ENCODE peak calls at places on chromosomes 1 and 21, in seven cellular contexts. One of them, this sample, is unnamed.

GRCh38 chr1:42966688-42967609 is 8.3 kb upstream of the SLC2A1 start:
- DNase-seq in K562: peak
- DNase-seq in SK-N-SH: no peak
- DNase-seq in HCT116: peak
- DNase-seq in HepG2: peak
- DNase-seq in GM12878: no peak
- DNase-seq in H1: peak
- DNase-seq in this sample: no peak

GRCh38 chr1:217343907-217344306 is 287.0 kb downstream of the GPATCH2 start:
- DNase-seq in H1: peak
- DNase-seq in HCT116: no peak
- DNase-seq in K562: no peak
- DNase-seq in GM12878: no peak
- DNase-seq in SK-N-SH: no peak
- DNase-seq in HepG2: no peak
- DNase-seq in this sample: no peak

GRCh38 chr1:113765306-113765705 is 6.0 kb upstream of the PHTF1 start:
- DNase-seq in SK-N-SH: no peak
- DNase-seq in H1: no peak
- DNase-seq in HCT116: no peak
- DNase-seq in K562: no peak
- DNase-seq in HepG2: no peak
- DNase-seq in GM12878: no peak
- DNase-seq in this sample: no peak

GRCh38 chr1:117754061-117754969 is 148.5 kb downstream of the TENT5C start:
- DNase-seq in HepG2: peak
- DNase-seq in HCT116: peak
- DNase-seq in SK-N-SH: peak
- DNase-seq in GM12878: no peak
- DNase-seq in H1: peak
- DNase-seq in K562: peak
- DNase-seq in this sample: peak

GRCh38 chr1:183226963-183227362 is 40.9 kb downstream of the LAMC2 start:
- DNase-seq in SK-N-SH: no peak
- DNase-seq in HCT116: no peak
- DNase-seq in H1: no peak
- DNase-seq in K562: no peak
- DNase-seq in HepG2: no peak
- DNase-seq in GM12878: no peak
- DNase-seq in this sample: no peak

GRCh38 chr1:17922833-17923232 is 167.7 kb downstream of the ACTL8 start:
- DNase-seq in HepG2: peak
- DNase-seq in SK-N-SH: peak
- DNase-seq in H1: peak
- DNase-seq in K562: peak
- DNase-seq in GM12878: no peak
- DNase-seq in HCT116: peak
- DNase-seq in this sample: peak

GRCh38 chr1:156295391-156295947 is at the start of gene GLMP:
- DNase-seq in H1: peak
- DNase-seq in HepG2: peak
- DNase-seq in GM12878: no peak
- DNase-seq in K562: peak
- DNase-seq in HCT116: peak
- DNase-seq in SK-N-SH: peak
- DNase-seq in this sample: peak

GRCh38 chr1:21537932-21538630 is 28.9 kb downstream of the ALPL start:
- DNase-seq in GM12878: no peak
- DNase-seq in SK-N-SH: no peak
- DNase-seq in HepG2: peak
- DNase-seq in H1: no peak
- DNase-seq in HCT116: no peak
- DNase-seq in K562: no peak
- DNase-seq in this sample: no peak

GRCh38 chr1:215749423-215749822 is 182.3 kb downstream of the KCTD3 start:
- DNase-seq in SK-N-SH: no peak
- DNase-seq in HepG2: no peak
- DNase-seq in K562: no peak
- DNase-seq in HCT116: no peak
- DNase-seq in H1: no peak
- DNase-seq in GM12878: no peak
- DNase-seq in this sample: no peak

GRCh38 chr1:43531453-43531905 is 796 bp downstream of the PTPRF start:
- DNase-seq in K562: no peak
- DNase-seq in GM12878: no peak
- DNase-seq in HCT116: no peak
- DNase-seq in H1: peak
- DNase-seq in SK-N-SH: peak
- DNase-seq in HepG2: no peak
- DNase-seq in this sample: peak

GRCh38 chr1:204027446-204027845 is 45.5 kb upstream of the SOX13 start:
- DNase-seq in GM12878: no peak
- DNase-seq in HepG2: no peak
- DNase-seq in HCT116: no peak
- DNase-seq in K562: no peak
- DNase-seq in H1: no peak
- DNase-seq in SK-N-SH: no peak
- DNase-seq in this sample: no peak

GRCh38 chr1:116320846-116321245 is 52.2 kb upstream of the ATP1A1 start:
- DNase-seq in H1: no peak
- DNase-seq in HCT116: no peak
- DNase-seq in HepG2: no peak
- DNase-seq in K562: no peak
- DNase-seq in SK-N-SH: no peak
- DNase-seq in GM12878: no peak
- DNase-seq in this sample: no peak

GRCh38 chr1:201703646-201704438 is 125.1 kb upstream of the IPO9 start:
- DNase-seq in HCT116: peak
- DNase-seq in H1: peak
- DNase-seq in HepG2: peak
- DNase-seq in GM12878: no peak
- DNase-seq in SK-N-SH: peak
- DNase-seq in K562: peak
- DNase-seq in this sample: peak

GRCh38 chr21:44438531-44439210 is 16.6 kb upstream of the LRRC3 start:
- DNase-seq in HCT116: no peak
- DNase-seq in H1: no peak
- DNase-seq in K562: no peak
- DNase-seq in GM12878: no peak
- DNase-seq in SK-N-SH: peak
- DNase-seq in HepG2: no peak
- DNase-seq in this sample: no peak

GRCh38 chr1:26234644-26235384 is 814 bp downstream of the CEP85 start:
- DNase-seq in GM12878: no peak
- DNase-seq in K562: peak
- DNase-seq in HCT116: no peak
- DNase-seq in H1: no peak
- DNase-seq in SK-N-SH: peak
- DNase-seq in HepG2: peak
- DNase-seq in this sample: peak

GRCh38 chr1:92096317-92096716 is 16.2 kb downstream of the BTBD8 start:
- DNase-seq in HCT116: no peak
- DNase-seq in SK-N-SH: no peak
- DNase-seq in H1: no peak
- DNase-seq in K562: no peak
- DNase-seq in HepG2: no peak
- DNase-seq in GM12878: no peak
- DNase-seq in this sample: no peak

GRCh38 chr1:230205719-230206198 is 138.7 kb downstream of the GALNT2 start:
- DNase-seq in SK-N-SH: no peak
- DNase-seq in HCT116: no peak
- DNase-seq in H1: no peak
- DNase-seq in GM12878: no peak
- DNase-seq in HepG2: no peak
- DNase-seq in K562: peak
- DNase-seq in this sample: peak

GRCh38 chr1:186710696-186711095 is 30.5 kb upstream of the PTGS2 start:
- DNase-seq in HepG2: no peak
- DNase-seq in GM12878: no peak
- DNase-seq in SK-N-SH: no peak
- DNase-seq in HCT116: no peak
- DNase-seq in K562: no peak
- DNase-seq in H1: no peak
- DNase-seq in this sample: no peak

GRCh38 chr1:219492676-219493075 is 120.2 kb downstream of the ZC3H11B start:
- DNase-seq in H1: no peak
- DNase-seq in HCT116: no peak
- DNase-seq in GM12878: no peak
- DNase-seq in HepG2: no peak
- DNase-seq in SK-N-SH: no peak
- DNase-seq in K562: no peak
- DNase-seq in this sample: no peak

GRCh38 chr1:219488275-219488674 is 124.6 kb downstream of the ZC3H11B start:
- DNase-seq in HepG2: no peak
- DNase-seq in HCT116: no peak
- DNase-seq in SK-N-SH: no peak
- DNase-seq in GM12878: no peak
- DNase-seq in K562: no peak
- DNase-seq in H1: no peak
- DNase-seq in this sample: no peak

DNA sequence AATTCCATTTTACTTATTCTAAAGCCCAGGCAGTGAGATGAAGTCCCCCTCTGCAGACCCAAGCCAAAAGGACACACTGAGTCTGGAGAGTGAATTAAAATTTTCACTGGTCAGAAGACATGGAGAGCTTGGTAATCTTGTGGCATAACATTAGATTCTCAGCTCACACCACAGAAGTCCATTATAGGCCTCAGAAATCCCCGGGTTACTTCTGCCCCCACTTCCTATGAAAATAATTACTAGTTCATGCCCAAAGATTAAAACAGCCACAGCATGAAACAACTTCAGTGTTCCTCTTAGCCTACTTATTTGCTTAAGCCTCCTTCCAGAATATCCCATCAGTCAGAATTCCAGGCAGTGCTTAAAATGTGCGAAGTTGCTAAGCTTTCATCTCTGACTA is 123.3 kb downstream of the ZC3H11B start:
- DNase-seq in SK-N-SH: no peak
- DNase-seq in HepG2: no peak
- DNase-seq in H1: no peak
- DNase-seq in GM12878: no peak
- DNase-seq in HCT116: no peak
- DNase-seq in K562: no peak
- DNase-seq in this sample: no peak
- TF ChIP-seq JUND in SK-N-SH: no peak
- TF ChIP-seq JUND in HepG2: no peak
- TF ChIP-seq JUND in H1: no peak
- TF ChIP-seq JUND in GM12878: no peak
- TF ChIP-seq JUND in HCT116: no peak
- TF ChIP-seq JUND in K562: no peak
- TF ChIP-seq JUND in this sample: no peak

DNA sequence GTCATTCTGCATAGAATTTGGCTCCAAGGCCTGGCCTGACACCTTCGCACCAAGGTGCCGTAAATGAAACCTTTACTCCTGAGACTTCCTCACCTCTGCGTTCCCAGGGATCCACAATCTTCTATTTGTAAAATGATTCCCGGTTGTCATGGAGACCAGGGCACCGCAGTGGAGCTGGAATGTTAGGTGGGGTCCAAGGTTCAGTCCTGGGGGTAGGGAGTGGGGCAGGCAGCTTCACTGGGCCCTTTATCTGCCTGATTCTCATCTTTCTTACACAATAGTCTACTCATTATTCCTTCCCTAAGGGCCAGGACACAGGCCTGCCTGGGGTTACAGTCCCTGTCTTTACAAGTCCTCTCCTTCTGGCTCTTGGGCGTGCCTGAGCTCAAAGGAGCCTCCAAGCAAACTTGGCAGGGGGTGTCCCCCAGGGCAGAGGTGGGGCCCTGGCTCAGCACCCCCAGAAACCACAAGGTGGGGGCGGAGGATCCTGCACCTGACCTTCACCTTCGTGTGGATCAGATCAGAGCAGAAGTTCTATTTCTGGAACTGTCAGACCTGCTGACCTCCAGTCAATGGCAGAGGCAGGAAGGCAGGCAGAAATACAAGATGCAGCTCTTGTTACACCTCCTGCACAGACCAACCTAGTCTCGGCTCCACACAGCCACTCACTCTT is 51.1 kb downstream of the RIPK4 start:
- DNase-seq in HepG2: peak
- DNase-seq in H1: no peak
- DNase-seq in GM12878: no peak
- DNase-seq in HCT116: no peak
- DNase-seq in SK-N-SH: no peak
- DNase-seq in K562: no peak
- DNase-seq in this sample: no peak
- TF ChIP-seq JUND in HepG2: no peak
- TF ChIP-seq JUND in H1: no peak
- TF ChIP-seq JUND in GM12878: no peak
- TF ChIP-seq JUND in HCT116: no peak
- TF ChIP-seq JUND in SK-N-SH: no peak
- TF ChIP-seq JUND in K562: no peak
- TF ChIP-seq JUND in this sample: no peak

GRCh38 chr1:68438310-68438709 is 11.4 kb downstream of the RPE65 start:
- DNase-seq in HepG2: no peak
- DNase-seq in SK-N-SH: no peak
- DNase-seq in HCT116: no peak
- DNase-seq in H1: no peak
- DNase-seq in GM12878: no peak
- DNase-seq in K562: no peak
- DNase-seq in this sample: no peak

GRCh38 chr1:68448365-68448764 is 1.4 kb downstream of the RPE65 start:
- DNase-seq in GM12878: no peak
- DNase-seq in HCT116: no peak
- DNase-seq in HepG2: no peak
- DNase-seq in K562: no peak
- DNase-seq in SK-N-SH: no peak
- DNase-seq in H1: no peak
- DNase-seq in this sample: no peak

GRCh38 chr1:68442006-68442405 is 7.7 kb downstream of the RPE65 start:
- DNase-seq in HCT116: no peak
- DNase-seq in HepG2: no peak
- DNase-seq in H1: no peak
- DNase-seq in SK-N-SH: no peak
- DNase-seq in GM12878: no peak
- DNase-seq in K562: no peak
- DNase-seq in this sample: no peak

GRCh38 chr1:68442822-68443556 is 6.8 kb downstream of the RPE65 start:
- DNase-seq in K562: peak
- DNase-seq in SK-N-SH: peak
- DNase-seq in GM12878: no peak
- DNase-seq in HepG2: peak
- DNase-seq in H1: peak
- DNase-seq in HCT116: peak
- DNase-seq in this sample: no peak
- TF ChIP-seq JUND in K562: no peak
- TF ChIP-seq JUND in SK-N-SH: peak
- TF ChIP-seq JUND in GM12878: no peak
- TF ChIP-seq JUND in HepG2: no peak
- TF ChIP-seq JUND in H1: no peak
- TF ChIP-seq JUND in HCT116: no peak
- TF ChIP-seq JUND in this sample: no peak

GRCh38 chr21:28959367-28960099 is 33.1 kb downstream of the LTN1 start:
- DNase-seq in HCT116: no peak
- DNase-seq in GM12878: no peak
- DNase-seq in SK-N-SH: no peak
- DNase-seq in H1: no peak
- DNase-seq in K562: peak
- DNase-seq in HepG2: peak
- DNase-seq in this sample: no peak
- TF ChIP-seq JUND in HCT116: no peak
- TF ChIP-seq JUND in GM12878: no peak
- TF ChIP-seq JUND in SK-N-SH: peak
- TF ChIP-seq JUND in H1: no peak
- TF ChIP-seq JUND in K562: peak
- TF ChIP-seq JUND in HepG2: no peak
- TF ChIP-seq JUND in this sample: no peak

GRCh38 chr1:189616893-189617292 is 860.8 kb downstream of the BRINP3 start:
- DNase-seq in GM12878: no peak
- DNase-seq in HCT116: no peak
- DNase-seq in H1: no peak
- DNase-seq in SK-N-SH: no peak
- DNase-seq in HepG2: no peak
- DNase-seq in K562: no peak
- DNase-seq in this sample: no peak
- TF ChIP-seq JUND in GM12878: no peak
- TF ChIP-seq JUND in HCT116: no peak
- TF ChIP-seq JUND in H1: no peak
- TF ChIP-seq JUND in SK-N-SH: peak
- TF ChIP-seq JUND in HepG2: no peak
- TF ChIP-seq JUND in K562: no peak
- TF ChIP-seq JUND in this sample: no peak

This sample was measured in T47D.